ENCODE peak calls at places on chromosome 10, in six cellular contexts. One of them, this sample, is unnamed.

GRCh38 chr10:122328676-122329075 is 45.8 kb upstream of the PLEKHA1 start:
- DNase-seq in activated CD4-positive, CD25-positive, alpha-beta regulatory T cell: no peak
- DNase-seq in ELF-1: no peak
- DNase-seq in WTC11: no peak
- DNase-seq in stimulated activated CD4-positive, alpha-beta T cell treated with anti-CD3 and anti-CD28 coated beads, Interleukin-1b, Interleukin-23, amount 100 ng/mL, for 1 hour: no peak
- DNase-seq in COLO829: no peak
- DNase-seq in this sample: no peak

GRCh38 chr10:75246506-75246905 is 10.7 kb upstream of the COMTD1 start:
- DNase-seq in activated CD4-positive, CD25-positive, alpha-beta regulatory T cell: no peak
- DNase-seq in WTC11: no peak
- DNase-seq in COLO829: no peak
- DNase-seq in ELF-1: no peak
- DNase-seq in stimulated activated CD4-positive, alpha-beta T cell treated with anti-CD3 and anti-CD28 coated beads, Interleukin-1b, Interleukin-23, amount 100 ng/mL, for 1 hour: no peak
- DNase-seq in this sample: no peak

GRCh38 chr10:97185326-97186058 is at the start of gene SLIT1:
- DNase-seq in ELF-1: peak
- DNase-seq in stimulated activated CD4-positive, alpha-beta T cell treated with anti-CD3 and anti-CD28 coated beads, Interleukin-1b, Interleukin-23, amount 100 ng/mL, for 1 hour: no peak
- DNase-seq in activated CD4-positive, CD25-positive, alpha-beta regulatory T cell: no peak
- DNase-seq in WTC11: peak
- DNase-seq in COLO829: no peak
- DNase-seq in this sample: no peak

GRCh38 chr10:124663766-124664360 is 80.3 kb downstream of the FAM53B start:
- DNase-seq in stimulated activated CD4-positive, alpha-beta T cell treated with anti-CD3 and anti-CD28 coated beads, Interleukin-1b, Interleukin-23, amount 100 ng/mL, for 1 hour: no peak
- DNase-seq in ELF-1: no peak
- DNase-seq in activated CD4-positive, CD25-positive, alpha-beta regulatory T cell: no peak
- DNase-seq in COLO829: no peak
- DNase-seq in WTC11: no peak
- DNase-seq in this sample: no peak

GRCh38 chr10:10727812-10728211 is 289.9 kb upstream of the CELF2 start:
- DNase-seq in stimulated activated CD4-positive, alpha-beta T cell treated with anti-CD3 and anti-CD28 coated beads, Interleukin-1b, Interleukin-23, amount 100 ng/mL, for 1 hour: no peak
- DNase-seq in COLO829: no peak
- DNase-seq in activated CD4-positive, CD25-positive, alpha-beta regulatory T cell: no peak
- DNase-seq in WTC11: no peak
- DNase-seq in ELF-1: no peak
- DNase-seq in this sample: no peak

GRCh38 chr10:93468532-93469213 is 13.5 kb downstream of the MYOF start:
- DNase-seq in COLO829: peak
- DNase-seq in activated CD4-positive, CD25-positive, alpha-beta regulatory T cell: no peak
- DNase-seq in ELF-1: peak
- DNase-seq in stimulated activated CD4-positive, alpha-beta T cell treated with anti-CD3 and anti-CD28 coated beads, Interleukin-1b, Interleukin-23, amount 100 ng/mL, for 1 hour: no peak
- DNase-seq in WTC11: no peak
- DNase-seq in this sample: peak

GRCh38 chr10:93616844-93617360 is 4.6 kb downstream of the PDE6C start:
- DNase-seq in stimulated activated CD4-positive, alpha-beta T cell treated with anti-CD3 and anti-CD28 coated beads, Interleukin-1b, Interleukin-23, amount 100 ng/mL, for 1 hour: no peak
- DNase-seq in WTC11: no peak
- DNase-seq in ELF-1: no peak
- DNase-seq in COLO829: no peak
- DNase-seq in activated CD4-positive, CD25-positive, alpha-beta regulatory T cell: no peak
- DNase-seq in this sample: no peak

GRCh38 chr10:60425392-60426110 is 35.9 kb upstream of the ANK3 start:
- DNase-seq in COLO829: no peak
- DNase-seq in stimulated activated CD4-positive, alpha-beta T cell treated with anti-CD3 and anti-CD28 coated beads, Interleukin-1b, Interleukin-23, amount 100 ng/mL, for 1 hour: no peak
- DNase-seq in activated CD4-positive, CD25-positive, alpha-beta regulatory T cell: no peak
- DNase-seq in WTC11: no peak
- DNase-seq in ELF-1: no peak
- DNase-seq in this sample: no peak

GRCh38 chr10:31760674-31761081 is 168.0 kb downstream of the ARHGAP12 start:
- DNase-seq in stimulated activated CD4-positive, alpha-beta T cell treated with anti-CD3 and anti-CD28 coated beads, Interleukin-1b, Interleukin-23, amount 100 ng/mL, for 1 hour: no peak
- DNase-seq in COLO829: no peak
- DNase-seq in activated CD4-positive, CD25-positive, alpha-beta regulatory T cell: no peak
- DNase-seq in WTC11: no peak
- DNase-seq in ELF-1: no peak
- DNase-seq in this sample: peak

GRCh38 chr10:86596266-86596665 is 58.1 kb upstream of the OPN4 start:
- DNase-seq in activated CD4-positive, CD25-positive, alpha-beta regulatory T cell: no peak
- DNase-seq in ELF-1: no peak
- DNase-seq in stimulated activated CD4-positive, alpha-beta T cell treated with anti-CD3 and anti-CD28 coated beads, Interleukin-1b, Interleukin-23, amount 100 ng/mL, for 1 hour: no peak
- DNase-seq in COLO829: no peak
- DNase-seq in WTC11: no peak
- DNase-seq in this sample: no peak

GRCh38 chr10:78875932-78876331 is 192.8 kb upstream of the ZMIZ1 start:
- DNase-seq in activated CD4-positive, CD25-positive, alpha-beta regulatory T cell: no peak
- DNase-seq in stimulated activated CD4-positive, alpha-beta T cell treated with anti-CD3 and anti-CD28 coated beads, Interleukin-1b, Interleukin-23, amount 100 ng/mL, for 1 hour: no peak
- DNase-seq in WTC11: no peak
- DNase-seq in COLO829: no peak
- DNase-seq in ELF-1: no peak
- DNase-seq in this sample: no peak

GRCh38 chr10:73865107-73865458 is 9.3 kb downstream of the CAMK2G start:
- DNase-seq in COLO829: no peak
- DNase-seq in WTC11: no peak
- DNase-seq in ELF-1: no peak
- DNase-seq in activated CD4-positive, CD25-positive, alpha-beta regulatory T cell: no peak
- DNase-seq in stimulated activated CD4-positive, alpha-beta T cell treated with anti-CD3 and anti-CD28 coated beads, Interleukin-1b, Interleukin-23, amount 100 ng/mL, for 1 hour: no peak
- DNase-seq in this sample: no peak

GRCh38 chr10:97002670-97003069 is 170.6 kb downstream of the LCOR start:
- DNase-seq in ELF-1: no peak
- DNase-seq in COLO829: no peak
- DNase-seq in activated CD4-positive, CD25-positive, alpha-beta regulatory T cell: no peak
- DNase-seq in stimulated activated CD4-positive, alpha-beta T cell treated with anti-CD3 and anti-CD28 coated beads, Interleukin-1b, Interleukin-23, amount 100 ng/mL, for 1 hour: no peak
- DNase-seq in WTC11: no peak
- DNase-seq in this sample: no peak

GRCh38 chr10:17795088-17795487 is 14.1 kb upstream of the MRC1 start:
- DNase-seq in WTC11: no peak
- DNase-seq in COLO829: no peak
- DNase-seq in stimulated activated CD4-positive, alpha-beta T cell treated with anti-CD3 and anti-CD28 coated beads, Interleukin-1b, Interleukin-23, amount 100 ng/mL, for 1 hour: no peak
- DNase-seq in activated CD4-positive, CD25-positive, alpha-beta regulatory T cell: no peak
- DNase-seq in ELF-1: no peak
- DNase-seq in this sample: no peak

GRCh38 chr10:124728071-124728829 is 15.9 kb downstream of the FAM53B start:
- DNase-seq in WTC11: no peak
- DNase-seq in stimulated activated CD4-positive, alpha-beta T cell treated with anti-CD3 and anti-CD28 coated beads, Interleukin-1b, Interleukin-23, amount 100 ng/mL, for 1 hour: no peak
- DNase-seq in COLO829: no peak
- DNase-seq in ELF-1: peak
- DNase-seq in activated CD4-positive, CD25-positive, alpha-beta regulatory T cell: no peak
- DNase-seq in this sample: no peak

GRCh38 chr10:25017661-25018060 is 1.2 kb downstream of the THNSL1 start:
- DNase-seq in WTC11: no peak
- DNase-seq in ELF-1: no peak
- DNase-seq in activated CD4-positive, CD25-positive, alpha-beta regulatory T cell: no peak
- DNase-seq in stimulated activated CD4-positive, alpha-beta T cell treated with anti-CD3 and anti-CD28 coated beads, Interleukin-1b, Interleukin-23, amount 100 ng/mL, for 1 hour: no peak
- DNase-seq in COLO829: no peak
- DNase-seq in this sample: peak

GRCh38 chr10:72277340-72277995 is 3.7 kb downstream of the DDIT4 start:
- DNase-seq in WTC11: no peak
- DNase-seq in stimulated activated CD4-positive, alpha-beta T cell treated with anti-CD3 and anti-CD28 coated beads, Interleukin-1b, Interleukin-23, amount 100 ng/mL, for 1 hour: no peak
- DNase-seq in COLO829: no peak
- DNase-seq in ELF-1: no peak
- DNase-seq in activated CD4-positive, CD25-positive, alpha-beta regulatory T cell: no peak
- DNase-seq in this sample: no peak

GRCh38 chr10:130360826-130361311 is 224.7 kb downstream of the GLRX3 start:
- DNase-seq in ELF-1: no peak
- DNase-seq in WTC11: no peak
- DNase-seq in COLO829: no peak
- DNase-seq in activated CD4-positive, CD25-positive, alpha-beta regulatory T cell: no peak
- DNase-seq in stimulated activated CD4-positive, alpha-beta T cell treated with anti-CD3 and anti-CD28 coated beads, Interleukin-1b, Interleukin-23, amount 100 ng/mL, for 1 hour: no peak
- DNase-seq in this sample: no peak

GRCh38 chr10:33706191-33706590 is 371.7 kb upstream of the NRP1 start:
- DNase-seq in activated CD4-positive, CD25-positive, alpha-beta regulatory T cell: no peak
- DNase-seq in stimulated activated CD4-positive, alpha-beta T cell treated with anti-CD3 and anti-CD28 coated beads, Interleukin-1b, Interleukin-23, amount 100 ng/mL, for 1 hour: no peak
- DNase-seq in WTC11: no peak
- DNase-seq in COLO829: no peak
- DNase-seq in ELF-1: no peak
- DNase-seq in this sample: no peak

GRCh38 chr10:64518456-64518855 is 997.3 kb downstream of the REEP3 start:
- DNase-seq in stimulated activated CD4-positive, alpha-beta T cell treated with anti-CD3 and anti-CD28 coated beads, Interleukin-1b, Interleukin-23, amount 100 ng/mL, for 1 hour: no peak
- DNase-seq in WTC11: no peak
- DNase-seq in ELF-1: no peak
- DNase-seq in activated CD4-positive, CD25-positive, alpha-beta regulatory T cell: no peak
- DNase-seq in COLO829: no peak
- DNase-seq in this sample: no peak

GRCh38 chr10:111473361-111473760 is 396.5 kb downstream of the ADRA2A start:
- DNase-seq in COLO829: no peak
- DNase-seq in ELF-1: no peak
- DNase-seq in WTC11: no peak
- DNase-seq in activated CD4-positive, CD25-positive, alpha-beta regulatory T cell: no peak
- DNase-seq in stimulated activated CD4-positive, alpha-beta T cell treated with anti-CD3 and anti-CD28 coated beads, Interleukin-1b, Interleukin-23, amount 100 ng/mL, for 1 hour: no peak
- DNase-seq in this sample: no peak

GRCh38 chr10:133011883-133012282 is 69.5 kb upstream of the CFAP46 start:
- DNase-seq in activated CD4-positive, CD25-positive, alpha-beta regulatory T cell: no peak
- DNase-seq in stimulated activated CD4-positive, alpha-beta T cell treated with anti-CD3 and anti-CD28 coated beads, Interleukin-1b, Interleukin-23, amount 100 ng/mL, for 1 hour: no peak
- DNase-seq in WTC11: no peak
- DNase-seq in COLO829: no peak
- DNase-seq in ELF-1: no peak
- DNase-seq in this sample: no peak